ENCODE peak calls at places on chromosomes 6 and 20, in four cellular contexts. X, P, Q and Z are unnamed samples.

GRCh38 chr6:166434336-166434735 is 51.6 kb upstream of the MPC1 start:
- DNase-seq in X (no peak), P (no peak), Q (no peak), Z (no peak)

GRCh38 chr6:113018351-113019151 is 671.4 kb downstream of the RFPL4B start:
- DNase-seq in Q (no peak), P (peak), X (peak), Z (no peak)

GRCh38 chr6:113147544-113147943 is 709.6 kb upstream of the MARCKS start:
- DNase-seq in X (peak), P (no peak), Q (no peak), Z (no peak)

GRCh38 chr6:162798546-162798945 is 70.8 kb downstream of the PACRG start:
- DNase-seq in P (no peak), Q (no peak), X (peak), Z (no peak)

GRCh38 chr6:105621564-105622175 is 218.8 kb upstream of the PREP start:
- DNase-seq in P (no peak), X (no peak), Q (no peak), Z (no peak)

GRCh38 chr20:32763202-32763999 is 1.2 kb downstream of the DNMT3B start:
- DNase-seq in X (no peak), P (no peak), Q (no peak), Z (peak)

GRCh38 chr6:157821342-157822033 is 1.6 kb upstream of the SNX9 start:
- DNase-seq in P (no peak), Q (no peak), X (no peak), Z (no peak)

GRCh38 chr6:30781697-30782424 is 37.5 kb upstream of the IER3 start:
- DNase-seq in P (peak), X (peak), Q (peak), Z (peak)

GRCh38 chr20:37326666-37327065 is 19.3 kb upstream of the SRC start:
- DNase-seq in Q (no peak), X (no peak), P (no peak), Z (no peak)

GRCh38 chr6:42168650-42169049 is 4.5 kb upstream of the GUCA1A start:
- DNase-seq in X (no peak), Q (no peak), P (no peak), Z (no peak)

GRCh38 chr6:40912158-40912946 is 126.7 kb downstream of the UNC5CL start:
- DNase-seq in Q (peak), X (peak), P (peak), Z (peak)

GRCh38 chr20:25672659-25673058 is 24.0 kb downstream of the ZNF337 start:
- DNase-seq in Q (no peak), P (no peak), X (no peak), Z (no peak)

GRCh38 chr6:113375950-113376846 is 480.9 kb upstream of the MARCKS start:
- DNase-seq in P (peak), Q (peak), X (peak), Z (no peak)

GRCh38 chr20:57616143-57616951 is 3.9 kb downstream of the ZBP1 start:
- DNase-seq in X (no peak), P (no peak), Q (no peak), Z (no peak)

GRCh38 chr6:137846772-137847313 is 20.2 kb upstream of the TNFAIP3 start:
- DNase-seq in X (no peak), Q (no peak), P (no peak), Z (no peak)

GRCh38 chr20:709421-709820 is 33.8 kb upstream of the SCRT2 start:
- DNase-seq in Q (peak), P (no peak), X (peak), Z (no peak)

GRCh38 chr6:34194770-34195169 is 41.9 kb upstream of the HMGA1 start:
- DNase-seq in P (no peak), Q (no peak), X (no peak), Z (no peak)

GRCh38 chr6:85756982-85757381 is 114.3 kb upstream of the SYNCRIP start:
- DNase-seq in P (peak), Q (peak), X (peak), Z (no peak)

GRCh38 chr20:48783533-48784272 is 44.1 kb downstream of the PREX1 start:
- DNase-seq in P (no peak), X (peak), Q (peak), Z (no peak)

GRCh38 chr6:132648356-132648755 is 10.6 kb downstream of the TAAR1 start:
- DNase-seq in Q (no peak), X (peak), P (peak), Z (no peak)

GRCh38 chr6:35731414-35731735 is 5.5 kb upstream of the ARMC12 start:
- DNase-seq in X (peak), P (peak), Q (peak), Z (peak)

GRCh38 chr6:163489584-163489983 is 75.1 kb downstream of the QKI start:
- DNase-seq in X (peak), Q (no peak), P (peak), Z (no peak)

GRCh38 chr6:4395386-4395785 is 260.0 kb upstream of the ECI2 start:
- DNase-seq in Q (no peak), X (no peak), P (no peak), Z (no peak)

GRCh38 chr6:4397307-4397706 is 261.9 kb upstream of the ECI2 start:
- DNase-seq in X (no peak), P (no peak), Q (no peak), Z (no peak)

GRCh38 chr6:4398806-4399205 is 263.4 kb upstream of the ECI2 start:
- DNase-seq in P (no peak), X (no peak), Q (no peak), Z (no peak)

GRCh38 chr6:4394786-4395185 is 259.4 kb upstream of the ECI2 start:
- DNase-seq in X (no peak), Q (peak), P (peak), Z (no peak)

DNA sequence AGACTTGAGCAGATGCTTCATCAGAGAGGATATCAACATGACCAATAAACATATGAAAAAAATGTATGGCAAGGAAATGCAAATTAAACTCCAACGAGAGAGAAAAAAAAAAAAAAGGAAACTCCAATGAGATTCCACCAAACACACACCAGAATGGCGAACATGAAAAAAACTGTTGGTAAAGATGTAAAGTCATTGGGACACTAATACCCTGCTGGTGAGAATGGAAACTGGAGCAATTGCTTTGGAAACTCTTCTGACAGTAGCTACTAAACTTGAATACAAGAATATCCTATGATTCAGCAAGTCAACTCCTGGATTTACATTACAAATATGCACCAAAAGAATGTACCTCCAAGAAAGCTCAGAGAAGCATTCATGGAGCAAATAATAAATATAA is 260.7 kb upstream of the ECI2 start:
- DNase-seq in P (no peak), X (no peak), Q (no peak), Z (no peak)
- TF ChIP-seq CTCF in P (no peak), X (peak), Q (no peak), Z (no peak)

GRCh38 chr6:110422444-110422822 is 7.1 kb upstream of the DDO start:
- DNase-seq in X (no peak), P (no peak), Q (no peak), Z (no peak)

GRCh38 chr6:110419028-110419739 is 3.8 kb upstream of the DDO start:
- DNase-seq in Q (no peak), P (no peak), X (no peak), Z (no peak)

DNA sequence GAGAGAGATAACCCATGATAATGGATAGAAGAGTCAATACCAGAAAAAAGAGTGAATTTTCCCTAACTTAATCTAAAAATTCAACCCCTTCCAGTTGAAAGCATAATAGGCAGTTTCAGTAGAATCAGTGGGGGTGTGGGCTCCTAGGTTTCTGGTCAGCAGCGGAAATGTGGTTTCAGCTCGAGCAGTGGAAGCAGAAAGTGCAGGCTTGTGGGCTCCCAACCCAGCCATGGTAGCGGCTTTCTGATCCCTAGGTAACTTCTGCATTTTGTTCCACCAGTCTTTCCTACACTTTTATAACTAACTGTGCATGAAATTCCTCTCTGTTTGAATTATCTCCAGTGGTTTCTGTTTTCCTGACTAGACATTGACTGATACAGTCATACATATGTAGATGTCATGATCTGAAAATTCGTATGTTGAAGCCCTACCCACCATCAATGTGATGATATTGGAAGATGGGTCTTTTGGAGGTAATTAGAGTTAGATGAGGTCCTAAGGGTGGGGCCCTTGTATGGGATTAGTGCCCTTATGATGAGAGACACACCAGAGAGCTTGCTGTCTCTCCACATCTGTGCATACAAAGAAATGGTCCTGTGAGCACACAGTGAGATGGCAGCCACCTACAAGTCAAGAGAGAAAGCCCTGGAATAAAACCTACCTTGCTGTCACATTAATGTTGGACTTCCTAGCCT is 6.5 kb upstream of the DDO start:
- DNase-seq in X (no peak), P (no peak), Q (no peak), Z (no peak)
- TF ChIP-seq CTCF in X (no peak), P (no peak), Q (no peak), Z (no peak)

GRCh38 chr6:14512246-14512645 is 394.7 kb downstream of the CD83 start:
- DNase-seq in X (no peak), Q (no peak), P (no peak), Z (no peak)

GRCh38 chr6:14506656-14507242 is 389.2 kb downstream of the CD83 start:
- DNase-seq in X (no peak), Q (no peak), P (peak), Z (no peak)

GRCh38 chr6:14513726-14514125 is 396.2 kb downstream of the CD83 start:
- DNase-seq in X (no peak), Q (no peak), P (no peak), Z (no peak)

GRCh38 chr6:14511192-14511591 is 393.6 kb downstream of the CD83 start:
- DNase-seq in P (no peak), X (no peak), Q (no peak), Z (no peak)

GRCh38 chr6:14510038-14510437 is 392.5 kb downstream of the CD83 start:
- DNase-seq in P (no peak), Q (peak), X (no peak), Z (no peak)
- TF ChIP-seq CTCF in P (no peak), Q (peak), X (peak), Z (peak)

DNA sequence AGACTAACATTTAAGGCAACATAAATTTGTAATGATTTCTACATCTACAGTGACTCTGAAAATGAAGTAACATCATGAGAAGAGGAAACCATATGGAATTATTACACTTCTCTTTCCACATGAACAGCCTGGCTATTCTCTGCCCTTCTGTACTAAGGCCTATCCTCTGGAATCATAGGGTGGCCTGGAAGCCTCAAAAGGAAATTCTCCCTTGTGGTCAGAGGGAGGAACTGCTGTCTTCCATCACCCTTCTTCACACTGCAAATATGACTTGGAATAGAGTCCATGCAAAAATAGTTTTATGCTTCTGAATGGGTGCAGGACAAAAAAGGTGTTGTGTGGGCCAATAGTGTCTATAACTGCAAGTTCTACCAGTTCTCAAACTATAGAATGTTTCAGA is 44.6 kb upstream of the SH3BGRL2 start:
- DNase-seq in X (peak), Q (peak), P (peak), Z (peak)
- TF ChIP-seq CTCF in X (peak), Q (peak), P (peak), Z (peak)

DNA sequence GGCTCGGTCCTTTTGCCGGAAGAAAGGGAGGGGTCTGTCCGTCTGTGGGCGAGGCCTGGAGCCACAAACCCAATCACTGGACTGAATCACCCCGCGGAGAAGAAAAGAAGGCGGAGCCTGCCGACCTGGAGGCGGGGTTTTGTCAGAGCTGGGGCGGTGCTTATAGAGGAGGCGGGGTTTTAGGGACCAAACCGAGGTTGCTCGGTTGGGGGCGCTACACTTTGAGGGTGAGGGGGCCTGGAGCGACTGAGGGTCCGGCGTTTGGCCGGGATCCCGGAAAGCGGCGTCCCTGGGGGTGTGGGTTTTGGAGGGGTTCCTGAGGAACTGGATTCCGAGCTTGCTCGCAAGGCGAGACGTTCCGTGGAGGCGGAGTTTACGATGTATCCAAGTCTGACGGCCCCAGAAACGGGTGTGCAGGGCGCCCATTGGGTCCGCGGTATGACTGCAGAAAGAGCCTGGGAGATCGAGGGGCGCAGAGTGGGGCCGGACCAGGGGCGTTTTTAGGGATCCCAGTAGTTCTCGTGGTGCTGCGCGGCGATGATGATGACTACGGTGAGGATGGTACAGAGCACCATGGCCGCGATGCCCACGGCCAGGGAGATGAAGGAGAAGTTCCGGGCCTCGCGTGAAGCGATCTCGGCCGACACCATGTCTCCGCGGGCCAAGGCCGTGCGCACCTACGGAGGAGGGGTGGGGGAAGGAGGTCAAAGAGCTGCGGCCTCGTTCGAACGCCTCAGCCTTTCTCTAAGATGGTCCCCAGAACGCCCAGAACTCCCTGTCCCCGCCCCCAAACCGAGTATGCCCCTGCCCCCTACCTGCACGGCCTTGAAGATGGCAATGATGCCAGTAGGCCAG is 2.8 kb downstream of the PRRT1 start:
- DNase-seq in Q (no peak), P (peak), X (peak), Z (no peak)
- TF ChIP-seq CTCF in Q (no peak), P (peak), X (peak), Z (no peak)

GRCh38 chr6:161228911-161229591 is 44.8 kb downstream of the AGPAT4 start:
- DNase-seq in X (peak), Q (peak), P (peak), Z (no peak)
- TF ChIP-seq CTCF in X (peak), Q (no peak), P (no peak), Z (no peak)